ENCODE peak calls at places on chromosome 10, in seven cellular contexts. C is NCI-H1092 treated with DMSO at 0.1 percent for 48 hours; G is stimulated activated CD4-positive, alpha-beta T cell treated with anti-CD3 and anti-CD28 coated beads, Interleukin-1b, Interleukin-23, amount 100 ng/mL, for 4 hours; O is M059J; E is spleen; I is astrocyte of the spinal cord; N is iPS-NIHi11. S is an unnamed sample.

GRCh38 chr10:28130267-28130666 is 131.4 kb upstream of the ODAD2 start:
- DNase-seq in G (no peak), N (no peak), C (no peak), I (peak; percentile 63), E (no peak), O (peak; percentile 86), S (peak; percentile 94)

GRCh38 chr10:86969421-86970041 is 1.2 kb downstream of the ADIRF start:
- DNase-seq in E (no peak), O (peak; percentile 43), N (no peak), G (no peak), I (peak; percentile 29), C (no peak), S (peak; percentile 51)

GRCh38 chr10:35006836-35007235 is 83.3 kb downstream of the CUL2 start:
- DNase-seq in E (no peak), G (no peak), N (no peak), C (no peak), O (no peak), I (peak; percentile 44), S (peak; percentile 27)

GRCh38 chr10:3902054-3902808 is 117.2 kb upstream of the KLF6 start:
- DNase-seq in N (no peak), O (peak; percentile 69), E (peak; percentile 88), G (no peak), C (no peak), I (peak; percentile 37), S (no peak)

GRCh38 chr10:109913351-109913902 is 9.9 kb downstream of the XPNPEP1 start:
- DNase-seq in G (no peak), N (no peak), O (no peak), C (no peak), E (no peak), I (no peak), S (no peak)

GRCh38 chr10:78920011-78920410 is 148.8 kb upstream of the ZMIZ1 start:
- DNase-seq in C (no peak), G (no peak), N (no peak), O (no peak), I (no peak), E (peak; percentile 64), S (no peak)

GRCh38 chr10:73944356-73945100 is 33.6 kb downstream of the PLAU start:
- DNase-seq in N (no peak), O (no peak), G (no peak), E (no peak), C (no peak), I (no peak), S (no peak)

GRCh38 chr10:113493943-113494342 is 58.9 kb upstream of the HABP2 start:
- DNase-seq in I (no peak), C (no peak), O (no peak), N (no peak), E (no peak), G (no peak), S (no peak)

GRCh38 chr10:77016278-77016815 is 621.3 kb downstream of the KCNMA1 start:
- DNase-seq in O (peak; percentile 66), G (no peak), I (no peak), E (no peak), C (no peak), N (no peak), S (no peak)

GRCh38 chr10:78972160-78972946 is 96.4 kb upstream of the ZMIZ1 start:
- DNase-seq in N (peak; percentile 47), C (no peak), G (no peak), E (no peak), I (peak; percentile 95), O (peak; percentile 98), S (peak; percentile 89)

GRCh38 chr10:127872011-127872741 is 20.6 kb downstream of the CLRN3 start:
- DNase-seq in O (no peak), I (no peak), E (no peak), C (no peak), N (no peak), G (no peak), S (no peak)

GRCh38 chr10:123858039-123858740 is 33.4 kb downstream of the CPXM2 start:
- DNase-seq in N (no peak), C (no peak), G (no peak), E (no peak), O (peak; percentile 21), I (no peak), S (peak; percentile 3)

GRCh38 chr10:30727524-30727923 is 98.0 kb upstream of the LYZL2 start:
- DNase-seq in C (no peak), E (no peak), I (no peak), O (peak; percentile 20), G (no peak), N (no peak), S (no peak)

GRCh38 chr10:15378569-15378968 is 7.5 kb upstream of the FAM171A1 start:
- DNase-seq in O (no peak), E (no peak), N (peak; percentile 31), I (no peak), C (no peak), G (no peak), S (no peak)

GRCh38 chr10:62907470-62908212 is 91.5 kb upstream of the EGR2 start:
- DNase-seq in C (no peak), E (no peak), I (no peak), N (no peak), G (no peak), O (no peak), S (no peak)

GRCh38 chr10:70932415-70933196 is 44.2 kb upstream of the PCBD1 start:
- DNase-seq in O (peak; percentile 63), C (no peak), E (no peak), N (no peak), I (no peak), G (no peak), S (peak; percentile 89)

GRCh38 chr10:90319188-90319914 is 538.5 kb downstream of the HTR7 start:
- DNase-seq in O (peak; percentile 96), C (no peak), N (peak; percentile 77), E (no peak), G (no peak), I (peak; percentile 97), S (peak; percentile 95)

GRCh38 chr10:28592953-28593352 is 60.0 kb downstream of the WAC start:
- DNase-seq in C (no peak), G (no peak), I (peak; percentile 54), O (peak; percentile 52), N (no peak), E (no peak), S (peak; percentile 60)

GRCh38 chr10:73802276-73802991 is 9.0 kb downstream of the NDST2 start:
- DNase-seq in I (no peak), O (no peak), N (no peak), G (no peak), C (no peak), E (no peak), S (no peak)

GRCh38 chr10:56370217-56371113 is 9.4 kb upstream of the ZWINT start:
- DNase-seq in E (no peak), I (peak; percentile 8), G (no peak), C (no peak), N (no peak), O (peak; percentile 5), S (peak; percentile 25)

GRCh38 chr10:82256275-82256674 is 381.3 kb downstream of the NRG3 start:
- DNase-seq in I (no peak), N (no peak), G (no peak), O (no peak), C (no peak), E (no peak), S (no peak)

GRCh38 chr10:34966440-34966839 is 123.7 kb downstream of the CUL2 start:
- DNase-seq in O (peak; percentile 29), G (no peak), C (no peak), N (no peak), I (peak; percentile 39), E (no peak), S (no peak)